ENCODE peak calls at places on chromosome 7, in four cellular contexts. One of them, this sample, is unnamed.

GRCh38 chr7:77479536-77480088 is 57.5 kb upstream of the PTPN12 start:
- DNase-seq in K562: no peak
- DNase-seq in H1: no peak
- DNase-seq in HepG2: peak
- DNase-seq in this sample: no peak

GRCh38 chr7:34315032-34315431 is 343.0 kb upstream of the NPSR1 start:
- DNase-seq in K562: no peak
- DNase-seq in HepG2: no peak
- DNase-seq in H1: no peak
- DNase-seq in this sample: no peak

GRCh38 chr7:47536705-47537611 is 45.0 kb downstream of the TNS3 start:
- DNase-seq in HepG2: no peak
- DNase-seq in K562: no peak
- DNase-seq in H1: no peak
- DNase-seq in this sample: no peak

GRCh38 chr7:128322040-128322643 is 21.6 kb downstream of the RBM28 start:
- DNase-seq in K562: no peak
- DNase-seq in H1: no peak
- DNase-seq in HepG2: peak
- DNase-seq in this sample: peak

GRCh38 chr7:27171636-27172387 is 2.3 kb downstream of the HOXA10 start:
- DNase-seq in HepG2: no peak
- DNase-seq in K562: no peak
- DNase-seq in H1: no peak
- DNase-seq in this sample: no peak

GRCh38 chr7:82331234-82331633 is 112.3 kb downstream of the CACNA2D1 start:
- DNase-seq in H1: no peak
- DNase-seq in K562: no peak
- DNase-seq in HepG2: no peak
- DNase-seq in this sample: no peak

GRCh38 chr7:6171532-6172330 is 100.7 kb downstream of the CYTH3 start:
- DNase-seq in K562: no peak
- DNase-seq in HepG2: no peak
- DNase-seq in H1: peak
- DNase-seq in this sample: no peak

GRCh38 chr7:100894860-100895700 is 608 bp downstream of the ACHE start:
- DNase-seq in K562: peak
- DNase-seq in HepG2: no peak
- DNase-seq in H1: peak
- DNase-seq in this sample: no peak

GRCh38 chr7:116561697-116562483 is 37.1 kb downstream of the CAV1 start:
- DNase-seq in HepG2: no peak
- DNase-seq in K562: no peak
- DNase-seq in H1: no peak
- DNase-seq in this sample: no peak

GRCh38 chr7:100476903-100477870 is 1.8 kb downstream of the TSC22D4 start:
- DNase-seq in H1: no peak
- DNase-seq in HepG2: no peak
- DNase-seq in K562: peak
- DNase-seq in this sample: peak

GRCh38 chr7:104677587-104677986 is 336.4 kb upstream of the KMT2E start:
- DNase-seq in HepG2: no peak
- DNase-seq in K562: no peak
- DNase-seq in H1: no peak
- DNase-seq in this sample: no peak

GRCh38 chr7:21603477-21603876 is 60.6 kb downstream of the DNAH11 start:
- DNase-seq in HepG2: no peak
- DNase-seq in H1: no peak
- DNase-seq in K562: no peak
- DNase-seq in this sample: no peak

GRCh38 chr7:130733866-130734524 is at the start of gene KLF14:
- DNase-seq in H1: no peak
- DNase-seq in HepG2: no peak
- DNase-seq in K562: peak
- DNase-seq in this sample: no peak

GRCh38 chr7:140678081-140678815 is 5.5 kb downstream of the ADCK2 start:
- DNase-seq in HepG2: no peak
- DNase-seq in K562: no peak
- DNase-seq in H1: no peak
- DNase-seq in this sample: no peak

GRCh38 chr7:22292519-22292918 is 64.4 kb downstream of the RAPGEF5 start:
- DNase-seq in HepG2: no peak
- DNase-seq in K562: no peak
- DNase-seq in H1: no peak
- DNase-seq in this sample: no peak

GRCh38 chr7:80671744-80672143 is 33.3 kb downstream of the CD36 start:
- DNase-seq in H1: no peak
- DNase-seq in HepG2: no peak
- DNase-seq in K562: no peak
- DNase-seq in this sample: no peak

GRCh38 chr7:43039346-43039745 is 73.1 kb upstream of the HECW1 start:
- DNase-seq in K562: no peak
- DNase-seq in H1: peak
- DNase-seq in HepG2: no peak
- DNase-seq in this sample: no peak

DNA sequence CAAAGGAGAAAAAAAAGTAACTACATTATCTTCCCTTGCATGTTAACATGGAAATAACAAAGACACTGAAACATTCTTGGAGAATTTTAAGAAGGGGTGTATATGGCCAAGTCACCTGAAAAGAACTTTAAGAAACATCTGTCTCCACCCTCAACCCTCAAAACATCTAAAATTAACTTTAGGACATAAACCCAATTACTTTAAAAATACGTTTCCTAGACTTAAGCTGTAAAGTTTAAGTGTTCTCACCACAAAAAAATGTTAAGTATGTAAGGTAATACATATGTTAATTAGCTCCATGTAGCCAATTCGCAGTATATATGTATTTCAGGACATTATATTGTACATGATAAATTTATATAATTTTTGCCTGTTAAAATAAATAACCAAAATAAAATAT is 71.1 kb upstream of the GLCCI1 start:
- DNase-seq in HepG2: no peak
- DNase-seq in K562: no peak
- DNase-seq in H1: no peak
- DNase-seq in this sample: no peak
- H3K4me2 ChIP-seq in HepG2: no peak
- H3K4me2 ChIP-seq in K562: no peak
- H3K4me2 ChIP-seq in H1: no peak
- H3K4me2 ChIP-seq in this sample: no peak

GRCh38 chr7:50640256-50640655 is 75.1 kb upstream of the DDC start:
- DNase-seq in H1: no peak
- DNase-seq in K562: no peak
- DNase-seq in HepG2: no peak
- DNase-seq in this sample: no peak
- TF ChIP-seq JUN in H1: no peak
- TF ChIP-seq JUN in K562: no peak
- TF ChIP-seq JUN in HepG2: no peak
- TF ChIP-seq JUN in this sample: no peak

GRCh38 chr7:111931958-111932357 is 274.2 kb downstream of the DOCK4 start:
- DNase-seq in H1: no peak
- DNase-seq in K562: no peak
- DNase-seq in HepG2: peak
- DNase-seq in this sample: no peak
- TF ChIP-seq EZH2 in H1: no peak
- TF ChIP-seq EZH2 in K562: no peak
- TF ChIP-seq EZH2 in HepG2: no peak
- TF ChIP-seq EZH2 in this sample: no peak

DNA sequence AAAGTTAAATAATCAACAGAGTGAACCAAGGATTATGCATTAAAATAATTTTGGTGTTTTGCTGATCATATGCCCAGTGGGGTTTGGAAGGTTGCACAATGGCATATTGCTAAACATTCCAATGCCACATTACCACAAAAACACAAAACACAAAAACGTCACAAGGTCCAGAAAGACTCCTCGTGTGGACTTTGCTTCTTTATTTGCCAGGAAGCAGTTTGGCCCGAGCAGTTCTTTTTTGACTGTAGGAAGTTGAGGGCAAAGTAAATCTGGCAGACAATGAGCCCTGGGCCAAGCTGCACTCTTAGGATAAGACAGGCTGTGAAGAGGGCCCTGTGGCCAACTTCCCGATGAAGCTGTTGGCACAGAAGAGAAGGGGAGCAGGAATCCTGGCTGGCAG is 39.2 kb upstream of the SLC35B4 start:
- DNase-seq in K562: no peak
- DNase-seq in H1: no peak
- DNase-seq in HepG2: peak
- DNase-seq in this sample: peak
- H3K4me2 ChIP-seq in K562: no peak
- H3K4me2 ChIP-seq in H1: no peak
- H3K4me2 ChIP-seq in HepG2: peak
- H3K4me2 ChIP-seq in this sample: no peak

GRCh38 chr7:158263110-158263963 is 324.3 kb downstream of the PTPRN2 start:
- DNase-seq in H1: no peak
- DNase-seq in K562: no peak
- DNase-seq in HepG2: peak
- DNase-seq in this sample: no peak
- TF ChIP-seq JUN in H1: no peak
- TF ChIP-seq JUN in K562: no peak
- TF ChIP-seq JUN in HepG2: peak
- TF ChIP-seq JUN in this sample: no peak

GRCh38 chr7:29146082-29146706 is at the start of gene CPVL:
- DNase-seq in HepG2: peak
- DNase-seq in H1: peak
- DNase-seq in K562: no peak
- DNase-seq in this sample: no peak
- TF ChIP-seq EZH2 in HepG2: no peak
- TF ChIP-seq EZH2 in H1: peak
- TF ChIP-seq EZH2 in K562: no peak
- TF ChIP-seq EZH2 in this sample: no peak

This sample was measured in endothelial cell of umbilical vein.